ENCODE peak calls at places on chromosome 1, in four cellular contexts. One of them, this sample, is unnamed.

GRCh38 chr1:226657788-226658537 is 81.1 kb downstream of the ITPKB start:
- DNase-seq in endothelial cell of umbilical vein: no peak
- DNase-seq in A549: no peak
- DNase-seq in WTC11: no peak
- DNase-seq in this sample: no peak

GRCh38 chr1:181872562-181872961 is 188.9 kb downstream of the ZNF648 start:
- DNase-seq in WTC11: no peak
- DNase-seq in A549: no peak
- DNase-seq in endothelial cell of umbilical vein: no peak
- DNase-seq in this sample: no peak

GRCh38 chr1:113871597-113872113 is at the start of gene PTPN22:
- DNase-seq in WTC11: no peak
- DNase-seq in A549: no peak
- DNase-seq in endothelial cell of umbilical vein: no peak
- DNase-seq in this sample: no peak

GRCh38 chr1:178607718-178608408 is 95.0 kb downstream of the TEX35 start:
- DNase-seq in endothelial cell of umbilical vein: no peak
- DNase-seq in A549: no peak
- DNase-seq in WTC11: no peak
- DNase-seq in this sample: no peak

GRCh38 chr1:64679177-64679576 is 65.7 kb upstream of the RAVER2 start:
- DNase-seq in A549: no peak
- DNase-seq in WTC11: no peak
- DNase-seq in endothelial cell of umbilical vein: no peak
- DNase-seq in this sample: no peak

GRCh38 chr1:171916315-171916771 is 75.0 kb downstream of the DNM3 start:
- DNase-seq in A549: no peak
- DNase-seq in WTC11: no peak
- DNase-seq in endothelial cell of umbilical vein: no peak
- DNase-seq in this sample: no peak

GRCh38 chr1:154445040-154445472 is 39.9 kb downstream of the IL6R start:
- DNase-seq in endothelial cell of umbilical vein: no peak
- DNase-seq in A549: peak
- DNase-seq in WTC11: no peak
- DNase-seq in this sample: no peak

GRCh38 chr1:168435439-168435838 is 108.4 kb downstream of the XCL2 start:
- DNase-seq in WTC11: no peak
- DNase-seq in A549: no peak
- DNase-seq in endothelial cell of umbilical vein: no peak
- DNase-seq in this sample: no peak

GRCh38 chr1:115194571-115194970 is 105.3 kb upstream of the TSPAN2 start:
- DNase-seq in endothelial cell of umbilical vein: no peak
- DNase-seq in A549: no peak
- DNase-seq in WTC11: no peak
- DNase-seq in this sample: no peak

GRCh38 chr1:15948091-15948591 is 27.8 kb downstream of the ZBTB17 start:
- DNase-seq in WTC11: no peak
- DNase-seq in A549: no peak
- DNase-seq in endothelial cell of umbilical vein: no peak
- DNase-seq in this sample: no peak

GRCh38 chr1:110055493-110056283 is 14.8 kb downstream of the ALX3 start:
- DNase-seq in WTC11: no peak
- DNase-seq in A549: no peak
- DNase-seq in endothelial cell of umbilical vein: no peak
- DNase-seq in this sample: no peak

GRCh38 chr1:5765997-5766913 is 226.0 kb downstream of the NPHP4 start:
- DNase-seq in A549: no peak
- DNase-seq in WTC11: no peak
- DNase-seq in endothelial cell of umbilical vein: no peak
- DNase-seq in this sample: no peak

GRCh38 chr1:66944330-66945274 is 19.8 kb downstream of the MIER1 start:
- DNase-seq in WTC11: no peak
- DNase-seq in endothelial cell of umbilical vein: peak
- DNase-seq in A549: no peak
- DNase-seq in this sample: peak

GRCh38 chr1:78540056-78540455 is 49.3 kb downstream of the PTGFR start:
- DNase-seq in A549: no peak
- DNase-seq in WTC11: no peak
- DNase-seq in endothelial cell of umbilical vein: no peak
- DNase-seq in this sample: no peak

GRCh38 chr1:96945509-96946084 is 224.0 kb downstream of the PTBP2 start:
- DNase-seq in WTC11: no peak
- DNase-seq in endothelial cell of umbilical vein: no peak
- DNase-seq in A549: no peak
- DNase-seq in this sample: no peak

GRCh38 chr1:110216116-110216515 is 6.0 kb downstream of the KCNC4 start:
- DNase-seq in endothelial cell of umbilical vein: no peak
- DNase-seq in WTC11: no peak
- DNase-seq in A549: no peak
- DNase-seq in this sample: no peak

GRCh38 chr1:119808491-119808890 is 2.8 kb downstream of the REG4 start:
- DNase-seq in A549: no peak
- DNase-seq in endothelial cell of umbilical vein: peak
- DNase-seq in WTC11: no peak
- DNase-seq in this sample: no peak

GRCh38 chr1:226679853-226680516 is 59.1 kb downstream of the ITPKB start:
- DNase-seq in endothelial cell of umbilical vein: peak
- DNase-seq in WTC11: peak
- DNase-seq in A549: no peak
- DNase-seq in this sample: no peak

GRCh38 chr1:223363856-223364684 is at the start of gene SUSD4:
- DNase-seq in WTC11: peak
- DNase-seq in endothelial cell of umbilical vein: no peak
- DNase-seq in A549: peak
- DNase-seq in this sample: no peak

GRCh38 chr1:41882068-41882477 is 36.6 kb downstream of the HIVEP3 start:
- DNase-seq in A549: no peak
- DNase-seq in WTC11: no peak
- DNase-seq in endothelial cell of umbilical vein: no peak
- DNase-seq in this sample: no peak

GRCh38 chr1:231512147-231512698 is 16.2 kb upstream of the TSNAX start:
- DNase-seq in WTC11: no peak
- DNase-seq in endothelial cell of umbilical vein: no peak
- DNase-seq in A549: peak
- DNase-seq in this sample: peak

GRCh38 chr1:211985556-211986264 is 49.6 kb downstream of the INTS7 start:
- DNase-seq in endothelial cell of umbilical vein: no peak
- DNase-seq in A549: no peak
- DNase-seq in WTC11: no peak
- DNase-seq in this sample: peak

GRCh38 chr1:62285984-62286481 is 33.2 kb downstream of the KANK4 start:
- DNase-seq in endothelial cell of umbilical vein: peak
- DNase-seq in A549: no peak
- DNase-seq in WTC11: peak
- DNase-seq in this sample: peak

DNA sequence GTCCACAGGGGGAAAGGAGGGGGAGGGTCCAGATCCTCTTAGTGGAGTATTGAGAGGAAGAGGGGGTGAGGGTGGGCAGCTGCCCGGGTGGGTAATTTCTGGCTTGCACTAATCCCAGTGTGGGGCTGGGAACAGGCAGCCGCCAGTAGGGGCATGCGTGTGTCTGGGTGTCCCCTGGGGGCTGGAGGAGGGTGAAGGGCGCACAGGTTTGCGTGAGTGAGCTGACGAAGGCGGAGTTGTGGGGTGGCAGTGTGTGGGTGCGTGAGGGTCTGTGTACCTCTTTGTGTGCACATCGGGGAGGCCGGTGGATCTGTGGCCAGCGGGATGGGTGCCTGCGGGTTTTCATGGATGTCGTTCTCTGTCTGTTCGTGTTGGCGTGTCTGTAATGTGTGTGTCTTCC is 97.3 kb downstream of the PAX7 start:
- DNase-seq in endothelial cell of umbilical vein: no peak
- DNase-seq in A549: no peak
- DNase-seq in WTC11: no peak
- DNase-seq in this sample: no peak
- TF ChIP-seq JUN in endothelial cell of umbilical vein: no peak
- TF ChIP-seq JUN in A549: no peak
- TF ChIP-seq JUN in WTC11: no peak
- TF ChIP-seq JUN in this sample: no peak

DNA sequence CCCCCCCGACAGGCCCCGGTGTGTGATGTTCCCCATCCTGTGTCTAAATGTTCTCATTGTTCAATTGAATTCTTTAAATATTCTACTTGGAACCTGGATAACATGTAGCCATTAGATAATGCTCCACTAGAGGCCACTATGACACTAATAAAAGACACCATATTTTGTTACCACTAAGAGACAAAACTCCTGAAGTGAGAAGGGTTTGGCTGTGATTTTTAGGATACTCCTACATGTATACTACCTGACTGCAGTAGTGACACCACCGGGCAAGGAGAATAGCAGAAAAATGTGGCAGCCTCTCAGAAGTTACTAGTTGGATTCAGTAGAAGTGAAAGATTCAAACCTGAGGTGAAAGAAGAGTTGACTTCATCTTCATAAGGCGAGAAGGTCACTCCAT is 36.0 kb downstream of the F5 start:
- DNase-seq in endothelial cell of umbilical vein: peak
- DNase-seq in A549: peak
- DNase-seq in WTC11: no peak
- DNase-seq in this sample: peak
- TF ChIP-seq JUN in endothelial cell of umbilical vein: no peak
- TF ChIP-seq JUN in A549: no peak
- TF ChIP-seq JUN in WTC11: no peak
- TF ChIP-seq JUN in this sample: no peak

DNA sequence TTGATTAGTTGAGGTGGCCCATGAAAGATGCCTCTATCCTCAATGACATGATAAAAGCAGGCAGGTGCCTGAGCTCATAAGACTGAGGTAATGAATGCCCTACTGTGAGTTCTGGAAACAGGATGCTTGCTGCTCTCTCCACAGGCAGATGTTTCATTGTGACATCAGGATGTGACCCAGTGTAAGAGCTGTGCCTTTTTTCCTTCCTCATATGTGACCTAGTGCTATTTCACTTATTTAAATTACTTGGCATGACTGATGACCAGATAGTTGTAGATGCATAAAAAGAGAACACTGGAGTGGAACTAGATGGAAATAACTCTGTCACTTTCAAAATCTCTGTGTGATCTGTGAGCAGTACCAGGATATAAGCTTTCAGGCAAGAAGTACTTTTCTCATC is 31.9 kb downstream of the KIF14 start:
- DNase-seq in A549: no peak
- DNase-seq in endothelial cell of umbilical vein: no peak
- DNase-seq in WTC11: no peak
- DNase-seq in this sample: no peak
- TF ChIP-seq JUN in A549: no peak
- TF ChIP-seq JUN in endothelial cell of umbilical vein: no peak
- TF ChIP-seq JUN in WTC11: no peak
- TF ChIP-seq JUN in this sample: no peak

GRCh38 chr1:233737341-233737740 is 123.4 kb downstream of the KCNK1 start:
- DNase-seq in A549: no peak
- DNase-seq in WTC11: no peak
- DNase-seq in endothelial cell of umbilical vein: no peak
- DNase-seq in this sample: no peak
- TF ChIP-seq JUN in A549: no peak
- TF ChIP-seq JUN in WTC11: no peak
- TF ChIP-seq JUN in endothelial cell of umbilical vein: no peak
- TF ChIP-seq JUN in this sample: no peak